ENCODE peak calls at places on chromosomes 12 and 14, in four cellular contexts. L is IMR-90, J is SK-N-SH, G is GM12878. U is an unnamed sample.
A peak's percentile ranks its signal among the peaks of the same experiment; 100 is the strongest.

GRCh38 chr14:67487937-67488893 is at the start of gene TMEM229B:
- DNase-seq in L (no peak), J (no peak), G (peak; percentile 94), U (no peak)

GRCh38 chr14:23478109-23478698 is 8.7 kb downstream of the NGDN start:
- DNase-seq in L (peak; percentile 74), J (peak; percentile 39), G (peak; percentile 16), U (peak; percentile 71)

GRCh38 chr14:61561657-61562276 is 133.5 kb upstream of the HIF1A start:
- DNase-seq in L (peak; percentile 99), J (peak; percentile 46), G (no peak), U (peak; percentile 77)

GRCh38 chr14:88546621-88547385 is 8.0 kb downstream of the PTPN21 start:
- DNase-seq in L (peak; percentile 83), J (no peak), G (no peak), U (no peak)

GRCh38 chr14:77303417-77304156 is 17.1 kb downstream of the POMT2 start:
- DNase-seq in L (peak; percentile 97), J (no peak), G (no peak), U (peak; percentile 92)

GRCh38 chr12:116066381-116067230 is 210.9 kb downstream of the MED13L start:
- DNase-seq in L (peak; percentile 48), J (peak; percentile 34), G (no peak), U (peak; percentile 72)

GRCh38 chr14:59271734-59272133 is 83.3 kb downstream of the DAAM1 start:
- DNase-seq in L (peak; percentile 39), J (no peak), G (no peak), U (no peak)

GRCh38 chr12:128920468-128920867 is 67.2 kb downstream of the GLT1D1 start:
- DNase-seq in L (no peak), J (no peak), G (no peak), U (no peak)

GRCh38 chr14:37594238-37594915 is 672 bp downstream of the FOXA1 start:
- DNase-seq in L (peak; percentile 80), J (peak; percentile 53), G (no peak), U (peak; percentile 75)

GRCh38 chr12:95740751-95741150 is 49.8 kb downstream of the NTN4 start:
- DNase-seq in L (no peak), J (no peak), G (no peak), U (no peak)

DNA sequence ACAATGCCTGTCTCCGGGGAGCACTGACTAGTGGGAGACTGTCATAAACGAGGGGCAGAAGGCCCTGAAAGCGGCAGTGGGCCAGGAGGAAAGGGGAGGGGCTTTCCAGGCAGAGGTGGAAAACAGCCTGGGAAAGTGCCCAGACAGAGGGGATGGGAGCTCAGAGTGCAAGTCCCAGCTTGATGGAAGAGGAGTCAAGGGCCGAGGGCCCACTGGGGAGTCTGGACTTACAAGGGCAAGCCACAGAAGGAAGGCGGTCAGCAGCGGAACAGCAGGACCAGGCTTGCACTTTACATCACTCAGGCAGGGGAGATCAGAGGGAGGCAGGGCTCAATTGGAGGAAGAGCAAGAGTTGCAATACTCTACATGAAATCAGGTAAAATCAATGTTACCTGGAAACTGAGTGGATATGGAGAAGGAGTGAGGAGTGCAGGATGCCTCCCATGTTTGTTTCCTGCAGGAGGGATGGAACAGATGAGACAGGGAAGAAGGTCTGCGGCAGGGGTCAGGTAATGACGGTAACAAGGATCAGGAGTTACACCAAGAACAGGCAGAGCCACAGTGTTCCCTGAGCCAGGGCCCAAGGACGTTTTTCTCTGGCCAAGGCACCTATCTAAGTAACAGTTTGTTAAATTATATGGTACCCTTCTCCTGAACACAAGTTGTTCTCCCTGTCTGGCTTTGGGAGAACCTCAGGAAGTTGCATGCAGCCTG is 23.8 kb downstream of the PXN start:
- DNase-seq in L (no peak), J (no peak), G (no peak), U (no peak)
- TF ChIP-seq RCOR1 in L (no peak), J (no peak), G (no peak), U (no peak)

GRCh38 chr12:1184402-1184801 is 193.4 kb downstream of the ERC1 start:
- DNase-seq in L (peak; percentile 72), J (no peak), G (no peak), U (no peak)

GRCh38 chr12:1185460-1186182 is 194.6 kb downstream of the ERC1 start:
- DNase-seq in L (no peak), J (no peak), G (peak; percentile 56), U (no peak)

GRCh38 chr12:1186298-1186697 is 195.3 kb downstream of the ERC1 start:
- DNase-seq in L (no peak), J (no peak), G (no peak), U (no peak)

DNA sequence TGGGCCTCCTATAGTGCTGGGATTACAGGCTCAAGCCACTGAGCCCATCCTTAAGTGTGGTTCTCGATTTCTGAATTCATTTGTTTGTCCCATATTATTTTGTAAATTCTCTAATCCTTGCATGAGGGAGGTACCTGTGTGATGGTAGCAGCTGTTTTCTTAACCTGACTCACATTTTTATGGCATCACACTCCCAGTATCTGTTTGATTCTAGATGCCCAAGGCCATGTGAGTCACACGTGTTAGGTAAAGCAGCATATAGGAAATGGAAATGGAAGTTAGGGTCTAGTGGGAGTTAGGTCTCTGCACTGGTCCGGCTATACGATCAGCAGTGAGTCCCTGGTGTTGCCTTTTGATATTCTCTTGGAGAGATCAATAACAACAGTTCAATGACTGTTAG is 198.1 kb downstream of the ERC1 start:
- DNase-seq in L (no peak), J (no peak), G (no peak), U (peak; percentile 12)
- TF ChIP-seq RCOR1 in L (no peak), J (no peak), G (no peak), U (no peak)

GRCh38 chr14:49975286-49975685 is 82.4 kb downstream of the ARF6 start:
- DNase-seq in L (peak; percentile 93), J (no peak), G (no peak), U (peak; percentile 83)
- TF ChIP-seq RCOR1 in L (no peak), J (no peak), G (no peak), U (no peak)

GRCh38 chr12:55724226-55724939 is 4.2 kb downstream of the RDH5 start:
- DNase-seq in L (peak; percentile 69), J (peak; percentile 71), G (no peak), U (peak; percentile 82)

GRCh38 chr12:55721601-55722213 is 1.5 kb downstream of the RDH5 start:
- DNase-seq in L (no peak), J (no peak), G (no peak), U (no peak)

GRCh38 chr12:55723516-55724225 is 3.5 kb downstream of the RDH5 start:
- DNase-seq in L (no peak), J (no peak), G (no peak), U (no peak)

GRCh38 chr12:55724940-55725309 is 3.9 kb downstream of the CD63 start:
- DNase-seq in L (no peak), J (no peak), G (no peak), U (no peak)

DNA sequence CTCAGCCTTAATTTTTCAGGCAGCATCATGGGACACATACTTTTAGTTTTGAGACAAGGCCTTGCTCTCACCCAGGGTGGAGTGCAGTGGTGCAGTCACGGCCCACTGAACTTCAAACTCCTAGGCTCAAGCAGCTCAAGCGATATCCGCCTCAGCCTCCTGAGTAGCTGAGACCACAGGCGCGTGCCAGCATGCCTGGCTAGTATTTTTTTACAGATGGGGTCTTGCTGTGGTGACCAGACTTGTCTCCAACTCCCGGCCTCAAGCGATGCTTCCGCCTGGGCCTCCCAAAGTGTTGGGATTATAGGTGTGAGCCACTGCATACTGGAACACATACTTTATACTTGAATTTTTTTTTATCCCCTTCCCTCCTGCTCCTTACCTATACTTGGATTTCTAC is 2.8 kb downstream of the RDH5 start:
- DNase-seq in L (no peak), J (no peak), G (no peak), U (no peak)
- TF ChIP-seq RCOR1 in L (no peak), J (no peak), G (no peak), U (no peak)

GRCh38 chr14:57847096-57847495 is 18.8 kb downstream of the SLC35F4 start:
- DNase-seq in L (no peak), J (no peak), G (no peak), U (no peak)

GRCh38 chr14:57846631-57847030 is 19.3 kb downstream of the SLC35F4 start:
- DNase-seq in L (no peak), J (no peak), G (no peak), U (no peak)

GRCh38 chr14:57845802-57846531 is 19.9 kb downstream of the SLC35F4 start:
- DNase-seq in L (no peak), J (no peak), G (no peak), U (no peak)

GRCh38 chr14:57848786-57849185 is 17.1 kb downstream of the SLC35F4 start:
- DNase-seq in L (no peak), J (no peak), G (no peak), U (no peak)

GRCh38 chr14:57848353-57848752 is 17.5 kb downstream of the SLC35F4 start:
- DNase-seq in L (no peak), J (no peak), G (no peak), U (no peak)
- TF ChIP-seq RCOR1 in L (no peak), J (no peak), G (no peak), U (no peak)

GRCh38 chr12:52977195-52977594 is 28.3 kb downstream of the KRT18 start:
- DNase-seq in L (no peak), J (no peak), G (no peak), U (no peak)

GRCh38 chr12:52975820-52976573 is 27.1 kb downstream of the KRT18 start:
- DNase-seq in L (peak; percentile 27), J (no peak), G (no peak), U (peak; percentile 92)

GRCh38 chr12:52976574-52977071 is 27.7 kb downstream of the KRT18 start:
- DNase-seq in L (peak; percentile 70), J (no peak), G (no peak), U (no peak)

GRCh38 chr12:52971701-52972329 is 22.9 kb downstream of the KRT18 start:
- DNase-seq in L (peak; percentile 75), J (no peak), G (no peak), U (peak; percentile 94)

DNA sequence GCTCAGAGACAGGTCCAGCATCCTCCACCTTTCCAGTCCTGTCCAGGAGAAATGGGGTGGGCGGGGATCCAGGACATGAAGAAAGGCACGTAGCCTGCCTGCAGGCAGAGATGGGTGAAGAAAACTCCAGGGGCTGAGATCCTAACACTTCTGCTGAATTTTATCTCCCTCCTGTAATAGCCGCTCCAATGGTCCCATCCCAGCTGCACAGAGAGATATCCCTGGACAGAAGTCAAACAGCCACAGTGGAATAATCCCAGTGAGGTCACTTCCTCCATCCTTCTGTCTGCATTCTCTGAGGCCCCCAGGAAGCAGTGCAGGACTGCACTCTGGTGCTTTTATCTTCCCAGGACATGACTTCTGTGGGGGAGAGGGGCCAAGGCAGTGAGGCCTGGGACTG is 26.3 kb downstream of the KRT18 start:
- DNase-seq in L (peak; percentile 55), J (no peak), G (no peak), U (no peak)
- TF ChIP-seq RCOR1 in L (no peak), J (no peak), G (no peak), U (no peak)

DNA sequence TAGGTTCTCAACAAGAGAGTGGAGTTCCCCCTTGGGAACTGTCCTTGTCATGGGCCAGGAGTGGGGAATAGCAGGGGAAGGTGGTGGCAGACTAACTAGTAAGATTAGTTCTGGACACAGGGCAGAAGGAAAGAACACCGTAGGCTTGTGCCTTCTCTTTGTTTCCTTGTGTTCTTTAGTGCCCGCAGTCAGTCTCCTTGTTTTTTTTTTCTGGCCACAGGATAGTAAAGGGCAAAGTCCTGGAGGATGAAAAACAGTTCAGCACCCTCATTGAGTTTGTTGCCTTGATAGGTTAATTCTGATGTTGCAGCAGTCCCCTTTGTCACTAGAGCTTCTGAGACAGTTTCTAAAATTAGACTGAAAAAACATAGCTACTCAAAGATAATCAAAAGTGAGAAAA is 8.4 kb downstream of the PEX5 start:
- DNase-seq in L (no peak), J (no peak), G (no peak), U (no peak)
- TF ChIP-seq RCOR1 in L (no peak), J (no peak), G (no peak), U (no peak)

U was measured in A549.